ENCODE peak calls at places on chromosomes 16 and 17, in five cellular contexts. One of them, this sample, is unnamed.
A peak's percentile ranks its signal among the peaks of the same experiment; 100 is the strongest.

GRCh38 chr16:68366062-68366461 is 55.2 kb downstream of the PRMT7 start:
- DNase-seq in cardiac muscle cell: no peak
- DNase-seq in EL: no peak
- DNase-seq in BJ: no peak
- DNase-seq in stimulated activated CD4-positive, alpha-beta T cell treated with anti-CD3 and anti-CD28 coated beads, Interleukin-4, amount 100 ng/mL, for 1 hour: no peak
- DNase-seq in this sample: no peak

GRCh38 chr16:2019919-2020831 is 590 bp downstream of the NPW start:
- DNase-seq in cardiac muscle cell: peak; percentile 43
- DNase-seq in EL: no peak
- DNase-seq in BJ: no peak
- DNase-seq in stimulated activated CD4-positive, alpha-beta T cell treated with anti-CD3 and anti-CD28 coated beads, Interleukin-4, amount 100 ng/mL, for 1 hour: no peak
- DNase-seq in this sample: no peak

GRCh38 chr16:23374721-23375120 is 72.6 kb downstream of the SCNN1B start:
- DNase-seq in cardiac muscle cell: no peak
- DNase-seq in EL: no peak
- DNase-seq in BJ: no peak
- DNase-seq in stimulated activated CD4-positive, alpha-beta T cell treated with anti-CD3 and anti-CD28 coated beads, Interleukin-4, amount 100 ng/mL, for 1 hour: no peak
- DNase-seq in this sample: no peak

GRCh38 chr17:63445065-63445464 is 1.0 kb downstream of the CYB561 start:
- DNase-seq in cardiac muscle cell: no peak
- DNase-seq in EL: no peak
- DNase-seq in BJ: no peak
- DNase-seq in stimulated activated CD4-positive, alpha-beta T cell treated with anti-CD3 and anti-CD28 coated beads, Interleukin-4, amount 100 ng/mL, for 1 hour: no peak
- DNase-seq in this sample: no peak

GRCh38 chr17:72560303-72561247 is 439.8 kb downstream of the SOX9 start:
- DNase-seq in cardiac muscle cell: peak; percentile 66
- DNase-seq in EL: peak; percentile 51
- DNase-seq in BJ: no peak
- DNase-seq in stimulated activated CD4-positive, alpha-beta T cell treated with anti-CD3 and anti-CD28 coated beads, Interleukin-4, amount 100 ng/mL, for 1 hour: peak; percentile 10
- DNase-seq in this sample: peak; percentile 43

GRCh38 chr17:4665027-4665426 is 23.5 kb upstream of the ALOX15 start:
- DNase-seq in cardiac muscle cell: no peak
- DNase-seq in EL: no peak
- DNase-seq in BJ: no peak
- DNase-seq in stimulated activated CD4-positive, alpha-beta T cell treated with anti-CD3 and anti-CD28 coated beads, Interleukin-4, amount 100 ng/mL, for 1 hour: no peak
- DNase-seq in this sample: no peak

GRCh38 chr17:52145496-52145895 is 13.0 kb downstream of the CA10 start:
- DNase-seq in cardiac muscle cell: no peak
- DNase-seq in EL: no peak
- DNase-seq in BJ: no peak
- DNase-seq in stimulated activated CD4-positive, alpha-beta T cell treated with anti-CD3 and anti-CD28 coated beads, Interleukin-4, amount 100 ng/mL, for 1 hour: no peak
- DNase-seq in this sample: peak; percentile 8

GRCh38 chr16:68401871-68402747 is 46.2 kb downstream of the SMPD3 start:
- DNase-seq in cardiac muscle cell: no peak
- DNase-seq in EL: peak; percentile 83
- DNase-seq in BJ: no peak
- DNase-seq in stimulated activated CD4-positive, alpha-beta T cell treated with anti-CD3 and anti-CD28 coated beads, Interleukin-4, amount 100 ng/mL, for 1 hour: no peak
- DNase-seq in this sample: peak; percentile 41

GRCh38 chr17:81194225-81194760 is 28.3 kb upstream of the AATK start:
- DNase-seq in cardiac muscle cell: no peak
- DNase-seq in EL: no peak
- DNase-seq in BJ: no peak
- DNase-seq in stimulated activated CD4-positive, alpha-beta T cell treated with anti-CD3 and anti-CD28 coated beads, Interleukin-4, amount 100 ng/mL, for 1 hour: no peak
- DNase-seq in this sample: no peak

GRCh38 chr16:50301626-50302471 is 35.5 kb downstream of the ADCY7 start:
- DNase-seq in cardiac muscle cell: no peak
- DNase-seq in EL: peak; percentile 83
- DNase-seq in BJ: no peak
- DNase-seq in stimulated activated CD4-positive, alpha-beta T cell treated with anti-CD3 and anti-CD28 coated beads, Interleukin-4, amount 100 ng/mL, for 1 hour: no peak
- DNase-seq in this sample: peak; percentile 85

GRCh38 chr17:64496348-64496785 is 487 bp downstream of the POLG2 start:
- DNase-seq in cardiac muscle cell: peak; percentile 79
- DNase-seq in EL: peak; percentile 14
- DNase-seq in BJ: no peak
- DNase-seq in stimulated activated CD4-positive, alpha-beta T cell treated with anti-CD3 and anti-CD28 coated beads, Interleukin-4, amount 100 ng/mL, for 1 hour: no peak
- DNase-seq in this sample: peak; percentile 6

GRCh38 chr16:67399749-67400704 is 6.7 kb upstream of the TPPP3 start:
- DNase-seq in cardiac muscle cell: no peak
- DNase-seq in EL: no peak
- DNase-seq in BJ: no peak
- DNase-seq in stimulated activated CD4-positive, alpha-beta T cell treated with anti-CD3 and anti-CD28 coated beads, Interleukin-4, amount 100 ng/mL, for 1 hour: no peak
- DNase-seq in this sample: no peak

GRCh38 chr17:30363715-30364202 is 15.0 kb upstream of the CPD start:
- DNase-seq in cardiac muscle cell: no peak
- DNase-seq in EL: peak; percentile 74
- DNase-seq in BJ: peak; percentile 78
- DNase-seq in stimulated activated CD4-positive, alpha-beta T cell treated with anti-CD3 and anti-CD28 coated beads, Interleukin-4, amount 100 ng/mL, for 1 hour: peak; percentile 68
- DNase-seq in this sample: no peak

GRCh38 chr16:19913306-19913717 is 28.7 kb upstream of the GPRC5B start:
- DNase-seq in cardiac muscle cell: no peak
- DNase-seq in EL: peak; percentile 29
- DNase-seq in BJ: no peak
- DNase-seq in stimulated activated CD4-positive, alpha-beta T cell treated with anti-CD3 and anti-CD28 coated beads, Interleukin-4, amount 100 ng/mL, for 1 hour: no peak
- DNase-seq in this sample: no peak

GRCh38 chr16:67277999-67278772 is 1.1 kb upstream of the PLEKHG4 start:
- DNase-seq in cardiac muscle cell: no peak
- DNase-seq in EL: peak; percentile 87
- DNase-seq in BJ: peak; percentile 45
- DNase-seq in stimulated activated CD4-positive, alpha-beta T cell treated with anti-CD3 and anti-CD28 coated beads, Interleukin-4, amount 100 ng/mL, for 1 hour: no peak
- DNase-seq in this sample: peak; percentile 87

GRCh38 chr16:65546353-65546791 is 424.5 kb upstream of the CDH11 start:
- DNase-seq in cardiac muscle cell: peak; percentile 15
- DNase-seq in EL: peak; percentile 17
- DNase-seq in BJ: no peak
- DNase-seq in stimulated activated CD4-positive, alpha-beta T cell treated with anti-CD3 and anti-CD28 coated beads, Interleukin-4, amount 100 ng/mL, for 1 hour: no peak
- DNase-seq in this sample: peak; percentile 82

GRCh38 chr16:27291722-27292240 is 22.0 kb upstream of the IL4R start:
- DNase-seq in cardiac muscle cell: no peak
- DNase-seq in EL: no peak
- DNase-seq in BJ: no peak
- DNase-seq in stimulated activated CD4-positive, alpha-beta T cell treated with anti-CD3 and anti-CD28 coated beads, Interleukin-4, amount 100 ng/mL, for 1 hour: no peak
- DNase-seq in this sample: no peak

GRCh38 chr16:84507011-84507982 is 2.8 kb upstream of the MEAK7 start:
- DNase-seq in cardiac muscle cell: no peak
- DNase-seq in EL: no peak
- DNase-seq in BJ: no peak
- DNase-seq in stimulated activated CD4-positive, alpha-beta T cell treated with anti-CD3 and anti-CD28 coated beads, Interleukin-4, amount 100 ng/mL, for 1 hour: peak; percentile 29
- DNase-seq in this sample: no peak

GRCh38 chr17:29581583-29582253 is 7.7 kb downstream of the GIT1 start:
- DNase-seq in cardiac muscle cell: no peak
- DNase-seq in EL: no peak
- DNase-seq in BJ: no peak
- DNase-seq in stimulated activated CD4-positive, alpha-beta T cell treated with anti-CD3 and anti-CD28 coated beads, Interleukin-4, amount 100 ng/mL, for 1 hour: no peak
- DNase-seq in this sample: no peak

GRCh38 chr17:50865060-50865867 is 890 bp downstream of the TOB1 start:
- DNase-seq in cardiac muscle cell: peak; percentile 66
- DNase-seq in EL: peak; percentile 55
- DNase-seq in BJ: no peak
- DNase-seq in stimulated activated CD4-positive, alpha-beta T cell treated with anti-CD3 and anti-CD28 coated beads, Interleukin-4, amount 100 ng/mL, for 1 hour: peak; percentile 42
- DNase-seq in this sample: peak; percentile 37

GRCh38 chr16:67281536-67282446 is 2.5 kb downstream of the PLEKHG4 start:
- DNase-seq in cardiac muscle cell: no peak
- DNase-seq in EL: no peak
- DNase-seq in BJ: no peak
- DNase-seq in stimulated activated CD4-positive, alpha-beta T cell treated with anti-CD3 and anti-CD28 coated beads, Interleukin-4, amount 100 ng/mL, for 1 hour: no peak
- DNase-seq in this sample: no peak

GRCh38 chr17:66431910-66432309 is 129.5 kb downstream of the PRKCA start:
- DNase-seq in cardiac muscle cell: no peak
- DNase-seq in EL: peak; percentile 85
- DNase-seq in BJ: peak; percentile 56
- DNase-seq in stimulated activated CD4-positive, alpha-beta T cell treated with anti-CD3 and anti-CD28 coated beads, Interleukin-4, amount 100 ng/mL, for 1 hour: no peak
- DNase-seq in this sample: peak; percentile 73

GRCh38 chr16:88999457-89000206 is 22.6 kb upstream of the CBFA2T3 start:
- DNase-seq in cardiac muscle cell: no peak
- DNase-seq in EL: no peak
- DNase-seq in BJ: no peak
- DNase-seq in stimulated activated CD4-positive, alpha-beta T cell treated with anti-CD3 and anti-CD28 coated beads, Interleukin-4, amount 100 ng/mL, for 1 hour: peak; percentile 16
- DNase-seq in this sample: no peak

GRCh38 chr16:55992551-55992950 is 117.4 kb upstream of the CES5A start:
- DNase-seq in cardiac muscle cell: no peak
- DNase-seq in EL: no peak
- DNase-seq in BJ: no peak
- DNase-seq in stimulated activated CD4-positive, alpha-beta T cell treated with anti-CD3 and anti-CD28 coated beads, Interleukin-4, amount 100 ng/mL, for 1 hour: no peak
- DNase-seq in this sample: no peak

This sample was measured in RPMI7951.